ENCODE peak calls at places on chromosomes 6 and 20, in four cellular contexts. D is right cardiac atrium, U is breast epithelium, L is upper lobe of right lung. K is an unnamed sample. For H3K9me3 and H3K4me1, the result is how much of the 10 kb centered on the place peaks cover.

GRCh38 chr6:100116409-100117194 is 122.6 kb upstream of the MCHR2 start:
- DNase-seq in U (no peak), L (no peak), D (no peak), K (peak)

GRCh38 chr20:41524980-41525613 is 93.1 kb downstream of the CHD6 start:
- DNase-seq in U (peak), L (peak), D (peak), K (no peak)

GRCh38 chr6:16286151-16286522 is 47.8 kb downstream of the GMPR start:
- DNase-seq in L (no peak), U (no peak), D (peak), K (no peak)

GRCh38 chr6:52726741-52727535 is 36.3 kb downstream of the GSTA2 start:
- DNase-seq in L (no peak), U (no peak), D (no peak), K (no peak)

GRCh38 chr6:143743256-143744166 is 65.7 kb downstream of the PHACTR2 start:
- DNase-seq in D (peak), L (no peak), U (no peak), K (peak)

GRCh38 chr6:115195239-115195638 is 852.4 kb upstream of the HS3ST5 start:
- DNase-seq in D (no peak), L (no peak), U (no peak), K (no peak)

GRCh38 chr6:152503541-152503940 is 133.6 kb downstream of the SYNE1 start:
- DNase-seq in L (no peak), D (no peak), U (no peak), K (no peak)

GRCh38 chr20:57804470-57805250 is 94.8 kb upstream of the PMEPA1 start:
- DNase-seq in D (no peak), U (no peak), L (no peak), K (no peak)

GRCh38 chr6:158059108-158059507 is 77.4 kb downstream of the SYNJ2 start:
- DNase-seq in L (no peak), D (no peak), U (no peak), K (no peak)

GRCh38 chr6:31821301-31822037 is 6.1 kb upstream of the HSPA1B start:
- DNase-seq in D (peak), U (no peak), L (peak), K (peak)

GRCh38 chr6:97207383-97207782 is 75.6 kb downstream of the MMS22L start:
- DNase-seq in L (no peak), U (no peak), D (no peak), K (no peak)

GRCh38 chr6:33577718-33578117 is 2.4 kb downstream of the BAK1 start:
- DNase-seq in D (no peak), L (no peak), U (no peak), K (no peak)

GRCh38 chr6:126753616-126754015 is 364.9 kb upstream of the RSPO3 start:
- DNase-seq in D (no peak), U (no peak), L (no peak), K (no peak)

GRCh38 chr6:166595949-166596348 is 9.5 kb upstream of the RAMACL start:
- DNase-seq in U (no peak), D (no peak), L (no peak), K (no peak)

GRCh38 chr6:91926361-91926760 is 1339.5 kb upstream of the MAP3K7 start:
- DNase-seq in U (no peak), L (no peak), D (peak), K (no peak)

GRCh38 chr6:13413906-13414555 is 73.4 kb downstream of the GFOD1 start:
- DNase-seq in U (peak), L (no peak), D (peak), K (no peak)

GRCh38 chr6:77030929-77031674 is 432.2 kb downstream of the HTR1B start:
- DNase-seq in U (no peak), L (no peak), D (no peak), K (no peak)

GRCh38 chr20:19735446-19735845 is 22.6 kb upstream of the RIN2 start:
- DNase-seq in L (no peak), U (peak), D (peak), K (peak)

GRCh38 chr6:27213544-27214125 is 33.9 kb upstream of the PRSS16 start:
- DNase-seq in D (no peak), U (no peak), L (no peak), K (no peak)

GRCh38 chr6:151240036-151240685 is 394 bp downstream of the AKAP12 start:
- DNase-seq in D (peak), L (peak), U (peak), K (peak)

GRCh38 chr20:4325548-4326187 is 310.3 kb upstream of the RNF24 start:
- DNase-seq in L (no peak), U (no peak), D (peak), K (peak)
- H3K9me3 ChIP-seq in L (under half), U (under half), D (under half), K (under half)

GRCh38 chr6:150156460-150156859 is 13.6 kb downstream of the PPP1R14C start:
- DNase-seq in D (no peak), U (no peak), L (no peak), K (no peak)

GRCh38 chr6:150153905-150154492 is 11.2 kb downstream of the PPP1R14C start:
- DNase-seq in L (no peak), D (no peak), U (no peak), K (no peak)

GRCh38 chr6:150150458-150150820 is 7.6 kb downstream of the PPP1R14C start:
- DNase-seq in D (no peak), L (no peak), U (no peak), K (no peak)

GRCh38 chr6:150150821-150151646 is 8.2 kb downstream of the PPP1R14C start:
- DNase-seq in U (no peak), L (no peak), D (no peak), K (no peak)

GRCh38 chr6:150152891-150153876 is 10.3 kb downstream of the PPP1R14C start:
- DNase-seq in U (no peak), D (no peak), L (no peak), K (no peak)
- H3K4me1 ChIP-seq in U (under half), D (under half), L (under half), K (under half)

DNA sequence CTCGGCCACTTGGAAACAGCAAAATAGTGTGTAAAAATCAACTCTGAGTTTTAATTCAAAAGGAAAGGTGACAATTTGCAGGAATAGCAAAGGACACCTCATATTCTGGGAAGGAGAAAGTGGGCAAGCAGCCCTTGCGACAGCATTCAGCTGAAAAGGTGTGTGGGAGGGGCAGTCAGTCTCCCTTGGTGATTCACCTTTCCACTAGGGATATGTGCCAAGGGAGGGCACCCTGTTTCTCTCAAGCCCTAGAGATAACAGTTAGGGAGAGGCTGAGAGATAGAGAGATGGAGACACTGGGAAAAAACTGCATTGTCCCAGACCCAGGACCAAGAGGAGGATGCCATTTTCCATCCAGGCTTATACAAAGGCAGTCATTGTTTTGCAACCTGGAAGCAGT is 228.1 kb downstream of the EPM2A start:
- DNase-seq in L (no peak), U (no peak), D (no peak), K (no peak)
- H3K9me3 ChIP-seq in L (under half), U (under half), D (under half), K (under half)

GRCh38 chr6:35688605-35689322 is at the start of gene FKBP5:
- DNase-seq in D (peak), U (peak), L (peak), K (peak)
- H3K4me1 ChIP-seq in D (under half), U (under half), L (under half), K (under half)

GRCh38 chr20:15511551-15511950 is 1061.7 kb downstream of the KIF16B start:
- DNase-seq in D (no peak), L (no peak), U (no peak), K (no peak)

GRCh38 chr20:15512916-15513315 is 1060.3 kb downstream of the KIF16B start:
- DNase-seq in U (no peak), L (no peak), D (no peak), K (no peak)

GRCh38 chr20:15507151-15507550 is 1066.1 kb downstream of the KIF16B start:
- DNase-seq in D (no peak), L (no peak), U (no peak), K (no peak)
- H3K9me3 ChIP-seq in D (under half), L (under half), U (under half), K (under half)

DNA sequence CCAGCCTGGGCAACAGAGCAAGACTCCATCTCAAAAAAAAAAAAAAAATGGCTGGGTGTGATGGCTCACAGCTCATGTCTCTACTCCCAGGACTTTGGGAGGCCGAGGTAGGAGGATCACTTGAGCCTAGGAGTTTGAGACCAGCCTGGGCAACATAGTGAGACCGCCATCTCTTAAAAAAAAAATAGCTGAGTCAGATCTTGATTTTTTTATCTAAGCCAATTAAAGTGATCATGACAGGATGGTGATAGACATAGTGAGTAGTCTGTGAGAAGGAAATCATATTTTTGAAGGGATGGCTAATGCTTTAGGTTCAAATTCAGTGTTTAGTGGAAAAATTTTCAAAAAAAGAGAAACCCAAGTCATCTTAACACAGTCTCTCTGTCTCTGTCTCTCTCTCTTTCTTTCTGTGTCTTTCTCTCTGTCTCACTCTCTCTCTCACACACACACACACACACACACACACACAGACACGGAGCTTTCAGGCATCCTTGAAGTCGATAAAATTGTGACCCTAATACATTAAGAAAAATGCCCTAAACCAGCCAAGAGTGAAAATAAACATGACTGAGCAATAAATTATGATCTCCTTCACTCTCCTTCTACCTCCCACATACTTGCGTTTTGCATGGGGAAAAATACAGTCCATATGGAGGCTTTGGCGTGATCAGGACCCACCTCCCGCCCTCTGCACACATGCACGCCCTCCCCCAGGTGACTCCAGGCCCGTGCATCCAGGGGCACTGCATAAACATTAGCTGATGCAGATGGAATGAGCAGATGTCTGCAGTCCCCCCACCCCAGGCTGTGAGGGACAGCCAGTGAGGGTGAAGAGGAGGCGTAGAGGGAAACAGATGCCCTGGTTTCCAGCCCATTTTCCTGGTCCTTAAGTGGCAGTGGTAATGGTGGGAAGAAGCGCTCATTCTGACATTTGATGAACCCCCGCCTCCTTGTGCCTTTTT is 114.4 kb upstream of the JARID2 start:
- DNase-seq in D (no peak), U (no peak), L (no peak), K (no peak)
- H3K4me1 ChIP-seq in D (under half), U (under half), L (under half), K (under half)

DNA sequence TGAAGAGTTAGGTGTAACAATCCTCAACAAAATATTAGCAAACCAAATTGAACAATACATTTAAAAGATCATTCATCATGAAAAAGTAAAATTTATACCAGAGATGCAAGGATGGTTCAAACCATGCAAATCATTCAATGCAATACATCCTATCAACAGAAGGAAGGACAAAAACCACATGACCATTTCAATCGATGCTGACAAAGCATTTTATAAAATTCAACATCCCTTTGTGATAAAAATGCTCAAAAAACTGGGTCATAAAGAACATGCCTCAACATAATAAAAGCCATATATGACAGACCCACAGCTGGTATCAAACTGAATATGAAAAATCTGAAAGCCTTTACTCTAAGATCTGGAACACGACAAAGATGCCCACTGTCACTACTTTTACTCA is 490.3 kb upstream of the IRAK1BP1 start:
- DNase-seq in D (no peak), U (no peak), L (no peak), K (no peak)
- H3K9me3 ChIP-seq in D (under half), U (under half), L (under half), K (under half)